ENCODE peak calls at places on chromosome 4, in seven cellular contexts. One of them, this sample, is unnamed.

GRCh38 chr4:152243890-152244595 is 291.8 kb downstream of the FBXW7 start:
- DNase-seq in NCI-H2029: no peak
- DNase-seq in upper lobe of right lung: no peak
- DNase-seq in WTC11: no peak
- DNase-seq in frontal cortex: no peak
- DNase-seq in CD8-positive, alpha-beta memory T cell: no peak
- DNase-seq in NCI-H446 treated with DMSO at 0.1 percent for 48 hours: no peak
- DNase-seq in this sample: no peak

GRCh38 chr4:107665001-107665400 is 55.0 kb downstream of the PAPSS1 start:
- DNase-seq in NCI-H2029: no peak
- DNase-seq in frontal cortex: no peak
- DNase-seq in CD8-positive, alpha-beta memory T cell: no peak
- DNase-seq in WTC11: no peak
- DNase-seq in NCI-H446 treated with DMSO at 0.1 percent for 48 hours: no peak
- DNase-seq in upper lobe of right lung: no peak
- DNase-seq in this sample: no peak

GRCh38 chr4:146643812-146644401 is 5.2 kb downstream of the POU4F2 start:
- DNase-seq in NCI-H446 treated with DMSO at 0.1 percent for 48 hours: no peak
- DNase-seq in CD8-positive, alpha-beta memory T cell: no peak
- DNase-seq in frontal cortex: no peak
- DNase-seq in NCI-H2029: no peak
- DNase-seq in upper lobe of right lung: no peak
- DNase-seq in WTC11: no peak
- DNase-seq in this sample: no peak

GRCh38 chr4:100391913-100392312 is 125.9 kb downstream of the EMCN start:
- DNase-seq in frontal cortex: no peak
- DNase-seq in NCI-H2029: no peak
- DNase-seq in NCI-H446 treated with DMSO at 0.1 percent for 48 hours: no peak
- DNase-seq in upper lobe of right lung: no peak
- DNase-seq in CD8-positive, alpha-beta memory T cell: no peak
- DNase-seq in WTC11: no peak
- DNase-seq in this sample: no peak

GRCh38 chr4:108762559-108763225 is at the start of gene ETNPPL:
- DNase-seq in NCI-H446 treated with DMSO at 0.1 percent for 48 hours: peak; percentile 28
- DNase-seq in WTC11: peak; percentile 79
- DNase-seq in frontal cortex: no peak
- DNase-seq in NCI-H2029: no peak
- DNase-seq in CD8-positive, alpha-beta memory T cell: no peak
- DNase-seq in upper lobe of right lung: peak; percentile 65
- DNase-seq in this sample: no peak

GRCh38 chr4:1008840-1009646 is 2.4 kb upstream of the FGFRL1 start:
- DNase-seq in NCI-H446 treated with DMSO at 0.1 percent for 48 hours: no peak
- DNase-seq in NCI-H2029: no peak
- DNase-seq in WTC11: peak; percentile 52
- DNase-seq in upper lobe of right lung: peak; percentile 79
- DNase-seq in CD8-positive, alpha-beta memory T cell: peak; percentile 10
- DNase-seq in frontal cortex: no peak
- DNase-seq in this sample: no peak

GRCh38 chr4:95540227-95540626 is 8.5 kb downstream of the UNC5C start:
- DNase-seq in upper lobe of right lung: no peak
- DNase-seq in NCI-H2029: no peak
- DNase-seq in NCI-H446 treated with DMSO at 0.1 percent for 48 hours: no peak
- DNase-seq in WTC11: no peak
- DNase-seq in frontal cortex: no peak
- DNase-seq in CD8-positive, alpha-beta memory T cell: no peak
- DNase-seq in this sample: no peak

GRCh38 chr4:53908661-53909078 is 155.7 kb downstream of the CHIC2 start:
- DNase-seq in frontal cortex: peak; percentile 17
- DNase-seq in CD8-positive, alpha-beta memory T cell: no peak
- DNase-seq in upper lobe of right lung: no peak
- DNase-seq in NCI-H2029: peak; percentile 64
- DNase-seq in NCI-H446 treated with DMSO at 0.1 percent for 48 hours: no peak
- DNase-seq in WTC11: no peak
- DNase-seq in this sample: peak; percentile 8

GRCh38 chr4:57193996-57194675 is 84.0 kb upstream of the IGFBP7 start:
- DNase-seq in WTC11: peak; percentile 52
- DNase-seq in CD8-positive, alpha-beta memory T cell: no peak
- DNase-seq in NCI-H2029: no peak
- DNase-seq in upper lobe of right lung: no peak
- DNase-seq in NCI-H446 treated with DMSO at 0.1 percent for 48 hours: no peak
- DNase-seq in frontal cortex: no peak
- DNase-seq in this sample: no peak

GRCh38 chr4:115110191-115111166 is 2.9 kb downstream of the NDST4 start:
- DNase-seq in WTC11: no peak
- DNase-seq in frontal cortex: no peak
- DNase-seq in NCI-H446 treated with DMSO at 0.1 percent for 48 hours: peak; percentile 87
- DNase-seq in CD8-positive, alpha-beta memory T cell: no peak
- DNase-seq in upper lobe of right lung: no peak
- DNase-seq in NCI-H2029: peak; percentile 68
- DNase-seq in this sample: peak; percentile 13

GRCh38 chr4:96149911-96150310 is 310.0 kb downstream of the PDHA2 start:
- DNase-seq in WTC11: no peak
- DNase-seq in upper lobe of right lung: no peak
- DNase-seq in CD8-positive, alpha-beta memory T cell: no peak
- DNase-seq in NCI-H2029: no peak
- DNase-seq in frontal cortex: no peak
- DNase-seq in NCI-H446 treated with DMSO at 0.1 percent for 48 hours: no peak
- DNase-seq in this sample: no peak